ENCODE peak calls at places on chromosomes 16 and 17, in nine cellular contexts. One of them, this sample, is unnamed.

GRCh38 chr16:88924834-88925539 is 52.0 kb downstream of the CBFA2T3 start:
- DNase-seq in COR-L47: peak
- DNase-seq in PC-3: peak
- DNase-seq in stimulated activated CD4-positive, alpha-beta T cell treated with anti-CD3 and anti-CD28 coated beads, Interleukin-2, amount 100 ng/mL, for 48 hours: no peak
- DNase-seq in AG08396: peak
- DNase-seq in left ventricle myocardium inferior: no peak
- DNase-seq in left colon: no peak
- DNase-seq in NCI-H1092 treated with DMSO at 0.1 percent for 48 hours: peak
- DNase-seq in NCI-H510A treated with DMSO at 0.1 percent for 48 hours: no peak
- DNase-seq in this sample: peak

GRCh38 chr16:54957403-54957802 is 26.7 kb downstream of the IRX5 start:
- DNase-seq in COR-L47: peak
- DNase-seq in PC-3: peak
- DNase-seq in stimulated activated CD4-positive, alpha-beta T cell treated with anti-CD3 and anti-CD28 coated beads, Interleukin-2, amount 100 ng/mL, for 48 hours: no peak
- DNase-seq in AG08396: no peak
- DNase-seq in left ventricle myocardium inferior: no peak
- DNase-seq in left colon: no peak
- DNase-seq in NCI-H1092 treated with DMSO at 0.1 percent for 48 hours: peak
- DNase-seq in NCI-H510A treated with DMSO at 0.1 percent for 48 hours: peak
- DNase-seq in this sample: no peak

GRCh38 chr17:19371259-19372003 is 6.9 kb upstream of the MAPK7 start:
- DNase-seq in COR-L47: no peak
- DNase-seq in PC-3: no peak
- DNase-seq in stimulated activated CD4-positive, alpha-beta T cell treated with anti-CD3 and anti-CD28 coated beads, Interleukin-2, amount 100 ng/mL, for 48 hours: no peak
- DNase-seq in AG08396: no peak
- DNase-seq in left ventricle myocardium inferior: no peak
- DNase-seq in left colon: no peak
- DNase-seq in NCI-H1092 treated with DMSO at 0.1 percent for 48 hours: no peak
- DNase-seq in NCI-H510A treated with DMSO at 0.1 percent for 48 hours: no peak
- DNase-seq in this sample: no peak

GRCh38 chr16:11497329-11497805 is 89.4 kb downstream of the LITAF start:
- DNase-seq in COR-L47: peak
- DNase-seq in PC-3: peak
- DNase-seq in stimulated activated CD4-positive, alpha-beta T cell treated with anti-CD3 and anti-CD28 coated beads, Interleukin-2, amount 100 ng/mL, for 48 hours: no peak
- DNase-seq in AG08396: peak
- DNase-seq in left ventricle myocardium inferior: peak
- DNase-seq in left colon: peak
- DNase-seq in NCI-H1092 treated with DMSO at 0.1 percent for 48 hours: peak
- DNase-seq in NCI-H510A treated with DMSO at 0.1 percent for 48 hours: peak
- DNase-seq in this sample: peak

GRCh38 chr16:67571981-67572431 is 9.7 kb downstream of the CTCF start:
- DNase-seq in COR-L47: no peak
- DNase-seq in PC-3: no peak
- DNase-seq in stimulated activated CD4-positive, alpha-beta T cell treated with anti-CD3 and anti-CD28 coated beads, Interleukin-2, amount 100 ng/mL, for 48 hours: no peak
- DNase-seq in AG08396: peak
- DNase-seq in left ventricle myocardium inferior: no peak
- DNase-seq in left colon: no peak
- DNase-seq in NCI-H1092 treated with DMSO at 0.1 percent for 48 hours: no peak
- DNase-seq in NCI-H510A treated with DMSO at 0.1 percent for 48 hours: no peak
- DNase-seq in this sample: peak

GRCh38 chr16:79047337-79047736 is 553.2 kb downstream of the MAF start:
- DNase-seq in COR-L47: no peak
- DNase-seq in PC-3: peak
- DNase-seq in stimulated activated CD4-positive, alpha-beta T cell treated with anti-CD3 and anti-CD28 coated beads, Interleukin-2, amount 100 ng/mL, for 48 hours: no peak
- DNase-seq in AG08396: no peak
- DNase-seq in left ventricle myocardium inferior: no peak
- DNase-seq in left colon: no peak
- DNase-seq in NCI-H1092 treated with DMSO at 0.1 percent for 48 hours: no peak
- DNase-seq in NCI-H510A treated with DMSO at 0.1 percent for 48 hours: peak
- DNase-seq in this sample: no peak

GRCh38 chr17:538096-538973 is 176.3 kb downstream of the VPS53 start:
- DNase-seq in COR-L47: no peak
- DNase-seq in PC-3: no peak
- DNase-seq in stimulated activated CD4-positive, alpha-beta T cell treated with anti-CD3 and anti-CD28 coated beads, Interleukin-2, amount 100 ng/mL, for 48 hours: no peak
- DNase-seq in AG08396: no peak
- DNase-seq in left ventricle myocardium inferior: no peak
- DNase-seq in left colon: no peak
- DNase-seq in NCI-H1092 treated with DMSO at 0.1 percent for 48 hours: no peak
- DNase-seq in NCI-H510A treated with DMSO at 0.1 percent for 48 hours: no peak
- DNase-seq in this sample: no peak

GRCh38 chr16:49462356-49462988 is 88.9 kb downstream of the C16orf78 start:
- DNase-seq in COR-L47: no peak
- DNase-seq in PC-3: no peak
- DNase-seq in stimulated activated CD4-positive, alpha-beta T cell treated with anti-CD3 and anti-CD28 coated beads, Interleukin-2, amount 100 ng/mL, for 48 hours: no peak
- DNase-seq in AG08396: no peak
- DNase-seq in left ventricle myocardium inferior: no peak
- DNase-seq in left colon: no peak
- DNase-seq in NCI-H1092 treated with DMSO at 0.1 percent for 48 hours: no peak
- DNase-seq in NCI-H510A treated with DMSO at 0.1 percent for 48 hours: no peak
- DNase-seq in this sample: no peak

GRCh38 chr17:63293310-63293709 is 152.8 kb downstream of the CYB561 start:
- DNase-seq in COR-L47: no peak
- DNase-seq in PC-3: peak
- DNase-seq in stimulated activated CD4-positive, alpha-beta T cell treated with anti-CD3 and anti-CD28 coated beads, Interleukin-2, amount 100 ng/mL, for 48 hours: no peak
- DNase-seq in AG08396: peak
- DNase-seq in left ventricle myocardium inferior: no peak
- DNase-seq in left colon: no peak
- DNase-seq in NCI-H1092 treated with DMSO at 0.1 percent for 48 hours: no peak
- DNase-seq in NCI-H510A treated with DMSO at 0.1 percent for 48 hours: no peak
- DNase-seq in this sample: peak

GRCh38 chr16:53099318-53100130 is 44.7 kb downstream of the CHD9 start:
- DNase-seq in COR-L47: peak
- DNase-seq in PC-3: peak
- DNase-seq in stimulated activated CD4-positive, alpha-beta T cell treated with anti-CD3 and anti-CD28 coated beads, Interleukin-2, amount 100 ng/mL, for 48 hours: peak
- DNase-seq in AG08396: peak
- DNase-seq in left ventricle myocardium inferior: peak
- DNase-seq in left colon: peak
- DNase-seq in NCI-H1092 treated with DMSO at 0.1 percent for 48 hours: peak
- DNase-seq in NCI-H510A treated with DMSO at 0.1 percent for 48 hours: peak
- DNase-seq in this sample: peak

GRCh38 chr16:69799601-69800000 is 37.5 kb downstream of the WWP2 start:
- DNase-seq in COR-L47: no peak
- DNase-seq in PC-3: no peak
- DNase-seq in stimulated activated CD4-positive, alpha-beta T cell treated with anti-CD3 and anti-CD28 coated beads, Interleukin-2, amount 100 ng/mL, for 48 hours: no peak
- DNase-seq in AG08396: no peak
- DNase-seq in left ventricle myocardium inferior: no peak
- DNase-seq in left colon: no peak
- DNase-seq in NCI-H1092 treated with DMSO at 0.1 percent for 48 hours: no peak
- DNase-seq in NCI-H510A treated with DMSO at 0.1 percent for 48 hours: no peak
- DNase-seq in this sample: no peak

GRCh38 chr17:81859906-81860755 is at the start of gene P4HB:
- DNase-seq in COR-L47: no peak
- DNase-seq in PC-3: no peak
- DNase-seq in stimulated activated CD4-positive, alpha-beta T cell treated with anti-CD3 and anti-CD28 coated beads, Interleukin-2, amount 100 ng/mL, for 48 hours: peak
- DNase-seq in AG08396: no peak
- DNase-seq in left ventricle myocardium inferior: no peak
- DNase-seq in left colon: no peak
- DNase-seq in NCI-H1092 treated with DMSO at 0.1 percent for 48 hours: no peak
- DNase-seq in NCI-H510A treated with DMSO at 0.1 percent for 48 hours: no peak
- DNase-seq in this sample: no peak

GRCh38 chr17:15453246-15453645 is 14.2 kb downstream of the CDRT4 start:
- DNase-seq in COR-L47: no peak
- DNase-seq in PC-3: no peak
- DNase-seq in stimulated activated CD4-positive, alpha-beta T cell treated with anti-CD3 and anti-CD28 coated beads, Interleukin-2, amount 100 ng/mL, for 48 hours: no peak
- DNase-seq in AG08396: no peak
- DNase-seq in left ventricle myocardium inferior: no peak
- DNase-seq in left colon: no peak
- DNase-seq in NCI-H1092 treated with DMSO at 0.1 percent for 48 hours: no peak
- DNase-seq in NCI-H510A treated with DMSO at 0.1 percent for 48 hours: no peak
- DNase-seq in this sample: no peak

GRCh38 chr17:82419471-82419995 is 1.1 kb upstream of the OGFOD3 start:
- DNase-seq in COR-L47: no peak
- DNase-seq in PC-3: peak
- DNase-seq in stimulated activated CD4-positive, alpha-beta T cell treated with anti-CD3 and anti-CD28 coated beads, Interleukin-2, amount 100 ng/mL, for 48 hours: no peak
- DNase-seq in AG08396: peak
- DNase-seq in left ventricle myocardium inferior: no peak
- DNase-seq in left colon: no peak
- DNase-seq in NCI-H1092 treated with DMSO at 0.1 percent for 48 hours: no peak
- DNase-seq in NCI-H510A treated with DMSO at 0.1 percent for 48 hours: no peak
- DNase-seq in this sample: peak

GRCh38 chr17:48952904-48953303 is 8.3 kb upstream of the SNF8 start:
- DNase-seq in COR-L47: no peak
- DNase-seq in PC-3: no peak
- DNase-seq in stimulated activated CD4-positive, alpha-beta T cell treated with anti-CD3 and anti-CD28 coated beads, Interleukin-2, amount 100 ng/mL, for 48 hours: no peak
- DNase-seq in AG08396: no peak
- DNase-seq in left ventricle myocardium inferior: no peak
- DNase-seq in left colon: no peak
- DNase-seq in NCI-H1092 treated with DMSO at 0.1 percent for 48 hours: no peak
- DNase-seq in NCI-H510A treated with DMSO at 0.1 percent for 48 hours: no peak
- DNase-seq in this sample: no peak

GRCh38 chr16:6019490-6019991 is 921.9 kb upstream of the EEF2KMT start:
- DNase-seq in COR-L47: no peak
- DNase-seq in PC-3: no peak
- DNase-seq in stimulated activated CD4-positive, alpha-beta T cell treated with anti-CD3 and anti-CD28 coated beads, Interleukin-2, amount 100 ng/mL, for 48 hours: no peak
- DNase-seq in AG08396: no peak
- DNase-seq in left ventricle myocardium inferior: no peak
- DNase-seq in left colon: no peak
- DNase-seq in NCI-H1092 treated with DMSO at 0.1 percent for 48 hours: no peak
- DNase-seq in NCI-H510A treated with DMSO at 0.1 percent for 48 hours: no peak
- DNase-seq in this sample: no peak

GRCh38 chr16:734981-735881 is 5.6 kb downstream of the CIAO3 start:
- DNase-seq in COR-L47: no peak
- DNase-seq in PC-3: no peak
- DNase-seq in stimulated activated CD4-positive, alpha-beta T cell treated with anti-CD3 and anti-CD28 coated beads, Interleukin-2, amount 100 ng/mL, for 48 hours: no peak
- DNase-seq in AG08396: no peak
- DNase-seq in left ventricle myocardium inferior: no peak
- DNase-seq in left colon: no peak
- DNase-seq in NCI-H1092 treated with DMSO at 0.1 percent for 48 hours: no peak
- DNase-seq in NCI-H510A treated with DMSO at 0.1 percent for 48 hours: no peak
- DNase-seq in this sample: no peak

GRCh38 chr17:68019336-68019674 is 16.2 kb upstream of the KPNA2 start:
- DNase-seq in COR-L47: no peak
- DNase-seq in PC-3: no peak
- DNase-seq in stimulated activated CD4-positive, alpha-beta T cell treated with anti-CD3 and anti-CD28 coated beads, Interleukin-2, amount 100 ng/mL, for 48 hours: no peak
- DNase-seq in AG08396: no peak
- DNase-seq in left ventricle myocardium inferior: no peak
- DNase-seq in left colon: no peak
- DNase-seq in NCI-H1092 treated with DMSO at 0.1 percent for 48 hours: no peak
- DNase-seq in NCI-H510A treated with DMSO at 0.1 percent for 48 hours: no peak
- DNase-seq in this sample: no peak

GRCh38 chr17:57993471-57994365 is 5.7 kb upstream of the VEZF1 start:
- DNase-seq in COR-L47: no peak
- DNase-seq in PC-3: no peak
- DNase-seq in stimulated activated CD4-positive, alpha-beta T cell treated with anti-CD3 and anti-CD28 coated beads, Interleukin-2, amount 100 ng/mL, for 48 hours: no peak
- DNase-seq in AG08396: no peak
- DNase-seq in left ventricle myocardium inferior: no peak
- DNase-seq in left colon: no peak
- DNase-seq in NCI-H1092 treated with DMSO at 0.1 percent for 48 hours: peak
- DNase-seq in NCI-H510A treated with DMSO at 0.1 percent for 48 hours: peak
- DNase-seq in this sample: no peak

GRCh38 chr17:37698132-37698615 is 46.7 kb downstream of the HNF1B start:
- DNase-seq in COR-L47: no peak
- DNase-seq in PC-3: peak
- DNase-seq in stimulated activated CD4-positive, alpha-beta T cell treated with anti-CD3 and anti-CD28 coated beads, Interleukin-2, amount 100 ng/mL, for 48 hours: no peak
- DNase-seq in AG08396: peak
- DNase-seq in left ventricle myocardium inferior: no peak
- DNase-seq in left colon: no peak
- DNase-seq in NCI-H1092 treated with DMSO at 0.1 percent for 48 hours: no peak
- DNase-seq in NCI-H510A treated with DMSO at 0.1 percent for 48 hours: no peak
- DNase-seq in this sample: no peak

GRCh38 chr17:34081269-34081668 is 173.8 kb upstream of the CCL2 start:
- DNase-seq in COR-L47: no peak
- DNase-seq in PC-3: peak
- DNase-seq in stimulated activated CD4-positive, alpha-beta T cell treated with anti-CD3 and anti-CD28 coated beads, Interleukin-2, amount 100 ng/mL, for 48 hours: no peak
- DNase-seq in AG08396: peak
- DNase-seq in left ventricle myocardium inferior: no peak
- DNase-seq in left colon: no peak
- DNase-seq in NCI-H1092 treated with DMSO at 0.1 percent for 48 hours: no peak
- DNase-seq in NCI-H510A treated with DMSO at 0.1 percent for 48 hours: no peak
- DNase-seq in this sample: peak

GRCh38 chr17:74159226-74159840 is 44.1 kb upstream of the RPL38 start:
- DNase-seq in COR-L47: no peak
- DNase-seq in PC-3: no peak
- DNase-seq in stimulated activated CD4-positive, alpha-beta T cell treated with anti-CD3 and anti-CD28 coated beads, Interleukin-2, amount 100 ng/mL, for 48 hours: no peak
- DNase-seq in AG08396: no peak
- DNase-seq in left ventricle myocardium inferior: no peak
- DNase-seq in left colon: no peak
- DNase-seq in NCI-H1092 treated with DMSO at 0.1 percent for 48 hours: no peak
- DNase-seq in NCI-H510A treated with DMSO at 0.1 percent for 48 hours: no peak
- DNase-seq in this sample: no peak

GRCh38 chr16:24668481-24669001 is 60.9 kb upstream of the TNRC6A start:
- DNase-seq in COR-L47: no peak
- DNase-seq in PC-3: no peak
- DNase-seq in stimulated activated CD4-positive, alpha-beta T cell treated with anti-CD3 and anti-CD28 coated beads, Interleukin-2, amount 100 ng/mL, for 48 hours: peak
- DNase-seq in AG08396: no peak
- DNase-seq in left ventricle myocardium inferior: no peak
- DNase-seq in left colon: no peak
- DNase-seq in NCI-H1092 treated with DMSO at 0.1 percent for 48 hours: no peak
- DNase-seq in NCI-H510A treated with DMSO at 0.1 percent for 48 hours: no peak
- DNase-seq in this sample: no peak

GRCh38 chr17:48499248-48499647 is 31.6 kb downstream of the HOXB1 start:
- DNase-seq in COR-L47: no peak
- DNase-seq in PC-3: peak
- DNase-seq in stimulated activated CD4-positive, alpha-beta T cell treated with anti-CD3 and anti-CD28 coated beads, Interleukin-2, amount 100 ng/mL, for 48 hours: no peak
- DNase-seq in AG08396: no peak
- DNase-seq in left ventricle myocardium inferior: no peak
- DNase-seq in left colon: no peak
- DNase-seq in NCI-H1092 treated with DMSO at 0.1 percent for 48 hours: no peak
- DNase-seq in NCI-H510A treated with DMSO at 0.1 percent for 48 hours: no peak
- DNase-seq in this sample: no peak

GRCh38 chr16:5461574-5461973 is 364.0 kb upstream of the EEF2KMT start:
- DNase-seq in COR-L47: no peak
- DNase-seq in PC-3: no peak
- DNase-seq in stimulated activated CD4-positive, alpha-beta T cell treated with anti-CD3 and anti-CD28 coated beads, Interleukin-2, amount 100 ng/mL, for 48 hours: no peak
- DNase-seq in AG08396: no peak
- DNase-seq in left ventricle myocardium inferior: no peak
- DNase-seq in left colon: no peak
- DNase-seq in NCI-H1092 treated with DMSO at 0.1 percent for 48 hours: no peak
- DNase-seq in NCI-H510A treated with DMSO at 0.1 percent for 48 hours: no peak
- DNase-seq in this sample: no peak

GRCh38 chr17:72152392-72152727 is 31.5 kb downstream of the SOX9 start:
- DNase-seq in COR-L47: no peak
- DNase-seq in PC-3: peak
- DNase-seq in stimulated activated CD4-positive, alpha-beta T cell treated with anti-CD3 and anti-CD28 coated beads, Interleukin-2, amount 100 ng/mL, for 48 hours: no peak
- DNase-seq in AG08396: peak
- DNase-seq in left ventricle myocardium inferior: no peak
- DNase-seq in left colon: no peak
- DNase-seq in NCI-H1092 treated with DMSO at 0.1 percent for 48 hours: no peak
- DNase-seq in NCI-H510A treated with DMSO at 0.1 percent for 48 hours: no peak
- DNase-seq in this sample: no peak

GRCh38 chr17:69047368-69048263 is 13.1 kb downstream of the ABCA9 start:
- DNase-seq in COR-L47: no peak
- DNase-seq in PC-3: no peak
- DNase-seq in stimulated activated CD4-positive, alpha-beta T cell treated with anti-CD3 and anti-CD28 coated beads, Interleukin-2, amount 100 ng/mL, for 48 hours: no peak
- DNase-seq in AG08396: no peak
- DNase-seq in left ventricle myocardium inferior: peak
- DNase-seq in left colon: peak
- DNase-seq in NCI-H1092 treated with DMSO at 0.1 percent for 48 hours: no peak
- DNase-seq in NCI-H510A treated with DMSO at 0.1 percent for 48 hours: peak
- DNase-seq in this sample: peak

GRCh38 chr17:35171834-35172233 is 22.4 kb downstream of the SLC35G3 start:
- DNase-seq in COR-L47: no peak
- DNase-seq in PC-3: peak
- DNase-seq in stimulated activated CD4-positive, alpha-beta T cell treated with anti-CD3 and anti-CD28 coated beads, Interleukin-2, amount 100 ng/mL, for 48 hours: no peak
- DNase-seq in AG08396: no peak
- DNase-seq in left ventricle myocardium inferior: no peak
- DNase-seq in left colon: no peak
- DNase-seq in NCI-H1092 treated with DMSO at 0.1 percent for 48 hours: no peak
- DNase-seq in NCI-H510A treated with DMSO at 0.1 percent for 48 hours: no peak
- DNase-seq in this sample: no peak

GRCh38 chr16:81896902-81897301 is 114.4 kb downstream of the SDR42E1 start:
- DNase-seq in COR-L47: no peak
- DNase-seq in PC-3: peak
- DNase-seq in stimulated activated CD4-positive, alpha-beta T cell treated with anti-CD3 and anti-CD28 coated beads, Interleukin-2, amount 100 ng/mL, for 48 hours: no peak
- DNase-seq in AG08396: no peak
- DNase-seq in left ventricle myocardium inferior: no peak
- DNase-seq in left colon: no peak
- DNase-seq in NCI-H1092 treated with DMSO at 0.1 percent for 48 hours: no peak
- DNase-seq in NCI-H510A treated with DMSO at 0.1 percent for 48 hours: no peak
- DNase-seq in this sample: peak

GRCh38 chr17:13362341-13363122 is 239.2 kb downstream of the HS3ST3A1 start:
- DNase-seq in COR-L47: no peak
- DNase-seq in PC-3: peak
- DNase-seq in stimulated activated CD4-positive, alpha-beta T cell treated with anti-CD3 and anti-CD28 coated beads, Interleukin-2, amount 100 ng/mL, for 48 hours: no peak
- DNase-seq in AG08396: peak
- DNase-seq in left ventricle myocardium inferior: no peak
- DNase-seq in left colon: no peak
- DNase-seq in NCI-H1092 treated with DMSO at 0.1 percent for 48 hours: no peak
- DNase-seq in NCI-H510A treated with DMSO at 0.1 percent for 48 hours: no peak
- DNase-seq in this sample: peak

GRCh38 chr16:14509675-14510132 is 120.4 kb downstream of the PARN start:
- DNase-seq in COR-L47: no peak
- DNase-seq in PC-3: no peak
- DNase-seq in stimulated activated CD4-positive, alpha-beta T cell treated with anti-CD3 and anti-CD28 coated beads, Interleukin-2, amount 100 ng/mL, for 48 hours: no peak
- DNase-seq in AG08396: no peak
- DNase-seq in left ventricle myocardium inferior: no peak
- DNase-seq in left colon: no peak
- DNase-seq in NCI-H1092 treated with DMSO at 0.1 percent for 48 hours: no peak
- DNase-seq in NCI-H510A treated with DMSO at 0.1 percent for 48 hours: no peak
- DNase-seq in this sample: no peak

This sample was measured in hepatic stellate cell.